ENCODE peak calls at places on chromosomes 2 and 18, in six cellular contexts. G, K, U, B, X and Z are unnamed samples.

GRCh38 chr2:154762638-154763037 is 64.1 kb downstream of the KCNJ3 start:
- DNase-seq in U (no peak), K (no peak), X (no peak), G (no peak), B (no peak), Z (no peak)

GRCh38 chr2:127917916-127918315 is 32.2 kb upstream of the AMMECR1L start:
- DNase-seq in U (no peak), B (no peak), G (no peak), K (no peak), X (no peak), Z (no peak)

GRCh38 chr18:57051586-57052044 is 95.3 kb upstream of the BOD1L2 start:
- DNase-seq in G (no peak), U (no peak), X (no peak), K (no peak), B (no peak), Z (no peak)

GRCh38 chr2:199603748-199604291 is 146.1 kb upstream of the SATB2 start:
- DNase-seq in X (no peak), B (no peak), U (no peak), G (no peak), K (no peak), Z (no peak)

GRCh38 chr2:160574472-160575140 is 81.0 kb upstream of the RBMS1 start:
- DNase-seq in X (no peak), G (no peak), B (no peak), U (no peak), K (no peak), Z (no peak)

GRCh38 chr2:95275601-95276243 is 1.5 kb downstream of the PROM2 start:
- DNase-seq in X (no peak), B (peak), K (peak), G (no peak), U (peak), Z (no peak)

GRCh38 chr18:40935423-40935822 is 1019.6 kb upstream of the PIK3C3 start:
- DNase-seq in G (no peak), U (no peak), K (no peak), X (no peak), B (no peak), Z (no peak)

GRCh38 chr2:28639836-28640235 is 111.8 kb upstream of the PPP1CB start:
- DNase-seq in U (no peak), K (no peak), G (no peak), B (peak), X (no peak), Z (no peak)

GRCh38 chr2:134625311-134625710 is 93.5 kb downstream of the TMEM163 start:
- DNase-seq in K (no peak), G (no peak), U (no peak), X (no peak), B (no peak), Z (peak)

GRCh38 chr2:238097988-238098853 is 1.9 kb upstream of the ESPNL start:
- DNase-seq in K (no peak), G (no peak), B (no peak), U (peak), X (no peak), Z (no peak)

GRCh38 chr2:55155764-55156221 is 76.3 kb downstream of the CLHC1 start:
- DNase-seq in K (no peak), U (peak), X (no peak), B (no peak), G (no peak), Z (no peak)

GRCh38 chr2:20446280-20446916 is 476 bp upstream of the RHOB start:
- DNase-seq in B (peak), X (no peak), K (no peak), G (no peak), U (no peak), Z (no peak)

GRCh38 chr2:186827426-186827825 is 21.5 kb downstream of the ZSWIM2 start:
- DNase-seq in B (no peak), X (no peak), G (no peak), K (no peak), U (no peak), Z (no peak)

GRCh38 chr18:78178812-78179211 is 800.8 kb upstream of the SALL3 start:
- DNase-seq in U (no peak), K (no peak), X (no peak), G (no peak), B (no peak), Z (no peak)

GRCh38 chr2:27960237-27960912 is 69.8 kb downstream of the BABAM2 start:
- DNase-seq in X (no peak), G (no peak), B (no peak), K (no peak), U (no peak), Z (no peak)

GRCh38 chr2:218261424-218262273 is 834 bp downstream of the GPBAR1 start:
- DNase-seq in K (no peak), B (no peak), X (no peak), G (no peak), U (no peak), Z (no peak)

GRCh38 chr2:51516667-51517066 is 484.7 kb upstream of the NRXN1 start:
- DNase-seq in B (no peak), G (no peak), X (no peak), U (no peak), K (no peak), Z (no peak)

GRCh38 chr2:214808961-214809750 is at the start of gene BARD1:
- DNase-seq in G (no peak), K (peak), X (no peak), U (peak), B (peak), Z (no peak)

GRCh38 chr2:65612654-65613053 is 180.3 kb upstream of the SPRED2 start:
- DNase-seq in G (no peak), B (no peak), X (no peak), U (no peak), K (no peak), Z (no peak)

GRCh38 chr2:85330839-85331636 is 3.2 kb upstream of the TGOLN2 start:
- DNase-seq in X (no peak), K (no peak), B (no peak), G (no peak), U (no peak), Z (no peak)

GRCh38 chr2:203782262-203782976 is 76.0 kb downstream of the CD28 start:
- DNase-seq in G (peak), U (peak), K (no peak), X (no peak), B (no peak), Z (no peak)

GRCh38 chr18:52343731-52344340 is 3.8 kb downstream of the DCC start:
- DNase-seq in X (no peak), U (no peak), B (no peak), G (no peak), K (no peak), Z (no peak)

GRCh38 chr18:34744569-34744968 is 34.5 kb downstream of the DTNA start:
- DNase-seq in K (no peak), G (no peak), B (no peak), U (no peak), X (no peak), Z (no peak)

GRCh38 chr2:84906900-84907714 is 1.7 kb downstream of the TMSB10 start:
- DNase-seq in B (peak), K (no peak), U (peak), X (no peak), G (peak), Z (no peak)

GRCh38 chr2:219726916-219727315 is 99.5 kb downstream of the SLC4A3 start:
- DNase-seq in K (no peak), U (no peak), B (no peak), X (no peak), G (no peak), Z (no peak)

GRCh38 chr18:63150942-63151421 is 168.6 kb downstream of the BCL2 start:
- DNase-seq in U (no peak), K (no peak), G (no peak), X (no peak), B (no peak), Z (no peak)

GRCh38 chr2:10239561-10239967 is 63.1 kb upstream of the HPCAL1 start:
- DNase-seq in K (peak), G (no peak), U (no peak), X (no peak), B (peak), Z (no peak)

GRCh38 chr2:174038472-174038871 is 73.3 kb upstream of the SP3 start:
- DNase-seq in X (no peak), U (no peak), B (no peak), K (no peak), G (no peak), Z (no peak)